ENCODE peak calls at places on chromosomes 13 and 19, in nine cellular contexts. N is colonic mucosa, K is tibial artery, Z is PC-9, R is psoas muscle, L is DND-41, W is Caco-2, C is A673, T is left lung. F is an unnamed sample.

GRCh38 chr19:50979758-50980157 is 4.0 kb downstream of the KLK7 start:
- DNase-seq in N (no peak), K (no peak), Z (no peak), R (no peak), L (no peak), W (no peak), C (no peak), T (no peak), F (no peak)

GRCh38 chr19:33819875-33820781 is 23.5 kb downstream of the KCTD15 start:
- DNase-seq in N (peak; percentile 87), K (peak; percentile 79), Z (peak; percentile 84), R (peak; percentile 87), L (peak; percentile 53), W (peak; percentile 73), C (peak; percentile 33), T (peak; percentile 98), F (peak; percentile 12)

GRCh38 chr19:34041922-34042521 is 130.3 kb upstream of the LSM14A start:
- DNase-seq in N (peak; percentile 74), K (peak; percentile 72), Z (no peak), R (peak; percentile 77), L (peak; percentile 71), W (no peak), C (peak; percentile 71), T (peak; percentile 89), F (peak; percentile 56)

GRCh38 chr13:28609936-28610335 is 49.0 kb upstream of the POMP start:
- DNase-seq in N (no peak), K (no peak), Z (no peak), R (no peak), L (no peak), W (no peak), C (no peak), T (no peak), F (no peak)

GRCh38 chr13:72204291-72204690 is 337.3 kb upstream of the DACH1 start:
- DNase-seq in N (no peak), K (no peak), Z (no peak), R (no peak), L (no peak), W (no peak), C (peak; percentile 7), T (no peak), F (no peak)

GRCh38 chr13:42652642-42653415 is 78.9 kb downstream of the TNFSF11 start:
- DNase-seq in N (no peak), K (no peak), Z (peak; percentile 44), R (no peak), L (no peak), W (no peak), C (no peak), T (no peak), F (no peak)

GRCh38 chr19:12202250-12202649 is 39.4 kb downstream of the ZNF136 start:
- DNase-seq in N (peak; percentile 61), K (no peak), Z (peak; percentile 51), R (no peak), L (peak; percentile 39), W (peak; percentile 39), C (peak; percentile 15), T (no peak), F (peak; percentile 48)

GRCh38 chr13:46731535-46731934 is 65.4 kb downstream of the ESD start:
- DNase-seq in N (no peak), K (no peak), Z (no peak), R (no peak), L (no peak), W (peak; percentile 51), C (no peak), T (no peak), F (no peak)

GRCh38 chr13:100530645-100531044 is 57.9 kb downstream of the GGACT start:
- DNase-seq in N (no peak), K (peak; percentile 67), Z (no peak), R (no peak), L (no peak), W (no peak), C (no peak), T (no peak), F (no peak)

GRCh38 chr13:113216165-113217056 is 7.0 kb downstream of the CUL4A start:
- DNase-seq in N (peak; percentile 40), K (no peak), Z (peak; percentile 89), R (peak; percentile 81), L (no peak), W (no peak), C (peak; percentile 74), T (no peak), F (no peak)

GRCh38 chr19:18649371-18650047 is 12.7 kb downstream of the KLHL26 start:
- DNase-seq in N (peak; percentile 53), K (peak; percentile 86), Z (no peak), R (peak; percentile 91), L (no peak), W (no peak), C (no peak), T (peak; percentile 87), F (no peak)

GRCh38 chr13:99278199-99278598 is 20.0 kb upstream of the GPR18 start:
- DNase-seq in N (no peak), K (no peak), Z (no peak), R (no peak), L (no peak), W (no peak), C (no peak), T (no peak), F (no peak)

GRCh38 chr19:6076675-6077463 is 33.4 kb downstream of the RFX2 start:
- DNase-seq in N (no peak), K (no peak), Z (peak; percentile 80), R (no peak), L (no peak), W (no peak), C (no peak), T (no peak), F (no peak)

GRCh38 chr19:1019616-1019961 is 1.3 kb downstream of the TMEM259 start:
- DNase-seq in N (no peak), K (no peak), Z (no peak), R (peak; percentile 59), L (no peak), W (no peak), C (no peak), T (peak; percentile 80), F (no peak)
- H3K36me3 ChIP-seq in N (no peaks in the 10 kb centered on the region), K (no peaks in the 10 kb centered on the region), Z (no peaks in the 10 kb centered on the region), R (no peaks in the 10 kb centered on the region), L (peaks cover 56% of the 10 kb centered on the region), W (no peaks in the 10 kb centered on the region), C (peaks cover 5% of the 10 kb centered on the region), T (peaks cover 20% of the 10 kb centered on the region), F (no peaks in the 10 kb centered on the region)

GRCh38 chr13:32535748-32536147 is 2.8 kb downstream of the N4BP2L2 start:
- DNase-seq in N (no peak), K (no peak), Z (no peak), R (no peak), L (no peak), W (no peak), C (no peak), T (no peak), F (no peak)
- H3K4me1 ChIP-seq in N (peaks cover 12% of the 10 kb centered on the region), K (peaks cover 59% of the 10 kb centered on the region), Z (peaks cover 35% of the 10 kb centered on the region), R (peaks cover 54% of the 10 kb centered on the region), L (peaks cover 78% of the 10 kb centered on the region), W (peaks cover 4% of the 10 kb centered on the region), C (peaks cover 32% of the 10 kb centered on the region), T (peaks cover 73% of the 10 kb centered on the region), F (peaks cover 72% of the 10 kb centered on the region)

DNA sequence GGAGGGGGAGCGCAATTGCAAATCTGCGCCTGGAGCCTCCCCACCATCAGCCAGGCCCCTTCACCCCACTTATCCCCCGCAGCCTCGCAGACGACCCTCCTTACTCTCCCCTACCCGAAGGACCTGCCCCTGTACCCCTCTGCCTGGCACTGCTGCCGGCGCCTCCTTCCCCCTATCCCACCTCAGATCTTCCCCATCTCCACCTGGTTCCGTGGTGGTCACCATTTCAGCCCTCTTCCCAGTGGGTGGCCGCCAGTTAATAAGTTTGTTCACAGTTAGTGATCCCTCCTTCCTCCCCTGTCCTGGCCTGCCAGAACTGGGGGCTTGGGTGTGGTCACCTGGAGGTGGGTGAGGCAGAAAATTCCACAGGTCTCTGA is 397 bp downstream of the SLC44A2 start:
- DNase-seq in N (peak; percentile 55), K (no peak), Z (no peak), R (no peak), L (no peak), W (no peak), C (no peak), T (no peak), F (no peak)
- H3K4me3 ChIP-seq in N (peak overlapping the region; percentile 69), K (peak overlapping the region; percentile 63), Z (peak overlapping the region; percentile 83), R (peak overlapping the region; percentile 93), L (no peak overlapping the region), W (peak overlapping the region; percentile 85), C (peak overlapping the region; percentile 35), T (peak overlapping the region; percentile 52), F (no peak overlapping the region)

DNA sequence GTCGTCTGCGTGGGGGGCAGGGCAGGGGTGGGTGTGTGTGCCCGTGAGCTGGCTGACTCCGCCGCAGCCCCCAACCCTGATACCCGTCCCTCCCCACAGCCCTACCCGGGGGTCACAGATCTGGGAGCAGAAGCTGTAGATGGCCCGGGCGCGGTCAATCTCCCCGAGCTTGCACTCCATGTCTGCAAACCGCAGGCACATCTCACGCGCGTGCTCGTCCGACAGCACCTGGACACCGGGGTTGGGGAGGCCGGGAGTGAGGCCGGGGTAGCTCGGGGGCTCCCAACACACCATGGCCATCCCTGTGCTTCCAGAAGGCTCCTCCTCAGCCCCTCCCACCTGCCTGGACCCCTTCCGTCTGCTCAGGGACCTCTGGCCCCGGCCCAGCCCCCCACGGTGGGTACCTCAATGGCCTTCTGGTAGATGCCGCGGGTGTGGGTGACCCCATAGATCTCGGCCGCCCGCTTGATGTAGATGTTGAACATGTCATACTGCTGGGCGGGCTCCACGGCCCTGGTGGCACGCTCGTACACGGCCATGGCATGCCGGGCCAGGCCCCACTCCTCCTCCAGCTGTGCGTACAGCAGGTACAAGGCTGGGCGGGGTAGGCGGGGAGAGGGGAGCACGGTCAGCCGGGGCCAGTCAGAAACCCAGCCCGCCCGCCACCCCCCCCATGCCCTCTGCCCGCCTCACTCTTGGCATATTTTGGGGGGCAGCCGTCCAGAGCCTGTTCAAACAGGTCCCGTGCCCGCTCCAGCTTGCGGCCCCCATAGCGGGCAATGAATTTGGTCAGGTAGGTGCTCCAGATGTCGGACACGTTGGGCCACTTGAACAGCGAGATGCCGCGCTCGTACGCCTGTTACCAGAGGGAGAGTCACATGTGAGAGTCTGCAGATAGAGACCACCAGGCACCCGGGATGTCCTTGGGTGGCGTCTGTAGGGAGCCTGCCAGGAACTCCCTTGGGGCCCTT is 8.6 kb downstream of the XAB2 start:
- DNase-seq in N (no peak), K (no peak), Z (no peak), R (no peak), L (no peak), W (no peak), C (no peak), T (peak; percentile 80), F (no peak)
- H3K36me3 ChIP-seq in N (peaks cover 4% of the 10 kb centered on the region), K (peaks cover 62% of the 10 kb centered on the region), Z (peaks cover 15% of the 10 kb centered on the region), R (peaks cover 75% of the 10 kb centered on the region), L (peaks cover 63% of the 10 kb centered on the region), W (no peaks in the 10 kb centered on the region), C (peaks cover 25% of the 10 kb centered on the region), T (peaks cover 87% of the 10 kb centered on the region), F (peaks cover 50% of the 10 kb centered on the region)

F was measured in CD4-positive, CD25-positive, alpha-beta regulatory T cell.